ENCODE peak calls at places on chromosomes 12 and 14, in ten cellular contexts. D, V, M, W, X, L, Z, A, C and E are unnamed samples.

GRCh38 chr12:12561305-12562015 is 1.2 kb downstream of the DUSP16 start:
- DNase-seq in L (peak; percentile 45), X (no peak), M (no peak), Z (peak; percentile 74), W (no peak), V (peak; percentile 26), C (peak; percentile 50), A (peak; percentile 66), D (peak; percentile 68), E (no peak)

GRCh38 chr12:19712041-19712440 is 272.7 kb downstream of the AEBP2 start:
- DNase-seq in Z (peak; percentile 89), A (peak; percentile 56), M (no peak), L (peak; percentile 89), X (peak; percentile 4), D (no peak), C (peak; percentile 94), V (no peak), W (peak; percentile 33), E (no peak)

GRCh38 chr14:55704654-55705053 is 124.6 kb downstream of the KTN1 start:
- DNase-seq in V (no peak), X (no peak), Z (no peak), D (no peak), A (no peak), L (no peak), M (no peak), W (no peak), C (no peak), E (no peak)

GRCh38 chr14:97602438-97603117 is 805.4 kb downstream of the VRK1 start:
- DNase-seq in C (no peak), M (peak; percentile 39), D (no peak), A (no peak), Z (no peak), L (no peak), X (no peak), W (no peak), V (no peak), E (no peak)

GRCh38 chr12:19287302-19287701 is 152.0 kb upstream of the AEBP2 start:
- DNase-seq in C (no peak), A (no peak), D (no peak), X (no peak), W (no peak), M (no peak), L (peak; percentile 68), Z (peak; percentile 29), V (no peak), E (no peak)

GRCh38 chr14:52835122-52835903 is 43.9 kb upstream of the GNPNAT1 start:
- DNase-seq in C (peak; percentile 79), L (peak; percentile 64), W (peak; percentile 57), V (no peak), A (peak; percentile 84), M (no peak), X (no peak), D (peak; percentile 10), Z (peak; percentile 83), E (no peak)

GRCh38 chr12:120669055-120669828 is 17.7 kb upstream of the MLEC start:
- DNase-seq in L (peak; percentile 58), W (no peak), Z (no peak), D (peak; percentile 35), V (no peak), C (no peak), M (no peak), X (no peak), A (peak; percentile 60), E (no peak)

GRCh38 chr12:112524269-112524668 is 105.5 kb downstream of the PTPN11 start:
- DNase-seq in M (no peak), V (no peak), A (no peak), W (no peak), X (no peak), C (no peak), D (no peak), L (no peak), Z (no peak), E (no peak)

GRCh38 chr12:108884116-108885012 is 4.5 kb downstream of the DAO start:
- DNase-seq in L (peak; percentile 20), M (peak; percentile 17), W (peak; percentile 39), A (peak; percentile 39), V (peak; percentile 64), C (no peak), D (peak; percentile 36), Z (no peak), X (peak; percentile 50), E (peak; percentile 12)

GRCh38 chr12:67807808-67808207 is 159.3 kb downstream of the DYRK2 start:
- DNase-seq in V (no peak), M (no peak), C (no peak), Z (peak; percentile 71), D (no peak), A (peak; percentile 4), W (no peak), X (no peak), L (peak; percentile 73), E (no peak)

GRCh38 chr12:100251917-100252316 is 15.0 kb downstream of the DEPDC4 start:
- DNase-seq in W (no peak), V (no peak), L (no peak), C (no peak), X (no peak), Z (no peak), A (no peak), M (no peak), D (no peak), E (no peak)

GRCh38 chr12:113203852-113204760 is 17.2 kb upstream of the TPCN1 start:
- DNase-seq in M (no peak), Z (peak; percentile 43), V (no peak), D (no peak), C (no peak), A (no peak), L (no peak), W (no peak), X (no peak), E (no peak)

GRCh38 chr12:56104815-56105476 is 587 bp downstream of the PA2G4 start:
- DNase-seq in M (no peak), W (no peak), V (no peak), L (no peak), Z (peak; percentile 40), C (no peak), X (peak; percentile 7), A (no peak), D (peak; percentile 55), E (no peak)

GRCh38 chr12:84822541-84822940 is 90.1 kb downstream of the SLC6A15 start:
- DNase-seq in X (no peak), A (peak; percentile 42), Z (peak; percentile 26), V (no peak), C (peak; percentile 69), W (no peak), D (no peak), M (no peak), L (no peak), E (no peak)